ENCODE peak calls at places on chromosomes 5 and 9, in six cellular contexts. S, O, K, X, L and N are unnamed samples.

GRCh38 chr9:126982215-126983002 is 67.8 kb downstream of the RALGPS1 start:
- DNase-seq in S (no peak), O (no peak), K (no peak), X (no peak), L (no peak), N (no peak)

GRCh38 chr9:137956688-137957385 is 79.3 kb downstream of the CACNA1B start:
- DNase-seq in S (no peak), O (no peak), K (no peak), X (no peak), L (no peak), N (no peak)

GRCh38 chr9:91192785-91193657 is 168.7 kb downstream of the AUH start:
- DNase-seq in S (peak; percentile 95), O (peak; percentile 74), K (peak; percentile 96), X (peak; percentile 97), L (peak; percentile 94), N (peak; percentile 83)

GRCh38 chr9:21866302-21866701 is 63.9 kb downstream of the MTAP start:
- DNase-seq in S (no peak), O (no peak), K (no peak), X (no peak), L (no peak), N (no peak)

GRCh38 chr5:57137401-57137800 is 36.5 kb upstream of the GPBP1 start:
- DNase-seq in S (no peak), O (no peak), K (no peak), X (no peak), L (no peak), N (no peak)

GRCh38 chr9:115882911-115883310 is 270.7 kb upstream of the PAPPA start:
- DNase-seq in S (no peak), O (no peak), K (no peak), X (no peak), L (no peak), N (no peak)

GRCh38 chr5:133390416-133391155 is 221.8 kb downstream of the FSTL4 start:
- DNase-seq in S (no peak), O (peak; percentile 12), K (no peak), X (no peak), L (no peak), N (no peak)

GRCh38 chr9:35680331-35681105 is 6.8 kb downstream of the CA9 start:
- DNase-seq in S (no peak), O (peak; percentile 79), K (no peak), X (no peak), L (no peak), N (peak; percentile 90)

GRCh38 chr9:93127395-93127911 is 6.6 kb downstream of the NINJ1 start:
- DNase-seq in S (peak; percentile 81), O (no peak), K (no peak), X (no peak), L (no peak), N (peak; percentile 45)

GRCh38 chr5:17012289-17012688 is 76.2 kb upstream of the MYO10 start:
- DNase-seq in S (no peak), O (no peak), K (peak; percentile 59), X (no peak), L (peak; percentile 98), N (no peak)

DNA sequence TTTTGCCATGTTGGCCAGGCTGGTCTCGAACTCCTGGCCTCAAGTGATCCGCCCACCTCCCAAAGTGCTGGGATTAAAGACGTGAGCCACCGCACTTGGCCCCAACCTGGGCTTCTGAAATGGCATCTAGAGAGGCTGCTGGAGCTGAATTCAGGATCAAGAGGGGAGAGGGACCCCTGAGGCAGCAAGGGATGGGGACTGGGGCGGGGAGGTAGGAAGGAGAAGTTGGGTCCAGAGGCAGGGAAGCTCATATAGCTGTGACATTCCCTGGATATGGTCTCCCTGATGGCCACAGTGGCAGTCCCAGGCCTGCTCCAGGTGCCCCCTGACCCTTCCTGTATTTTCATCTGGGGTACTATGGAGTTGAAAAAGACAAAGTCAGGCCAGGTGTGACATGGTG is 12.1 kb downstream of the REEP2 start:
- DNase-seq in S (no peak), O (no peak), K (no peak), X (no peak), L (no peak), N (no peak)
- TF ChIP-seq CTCF in S (no peak), O (no peak), K (no peak), X (no peak), L (no peak), N (no peak)

DNA sequence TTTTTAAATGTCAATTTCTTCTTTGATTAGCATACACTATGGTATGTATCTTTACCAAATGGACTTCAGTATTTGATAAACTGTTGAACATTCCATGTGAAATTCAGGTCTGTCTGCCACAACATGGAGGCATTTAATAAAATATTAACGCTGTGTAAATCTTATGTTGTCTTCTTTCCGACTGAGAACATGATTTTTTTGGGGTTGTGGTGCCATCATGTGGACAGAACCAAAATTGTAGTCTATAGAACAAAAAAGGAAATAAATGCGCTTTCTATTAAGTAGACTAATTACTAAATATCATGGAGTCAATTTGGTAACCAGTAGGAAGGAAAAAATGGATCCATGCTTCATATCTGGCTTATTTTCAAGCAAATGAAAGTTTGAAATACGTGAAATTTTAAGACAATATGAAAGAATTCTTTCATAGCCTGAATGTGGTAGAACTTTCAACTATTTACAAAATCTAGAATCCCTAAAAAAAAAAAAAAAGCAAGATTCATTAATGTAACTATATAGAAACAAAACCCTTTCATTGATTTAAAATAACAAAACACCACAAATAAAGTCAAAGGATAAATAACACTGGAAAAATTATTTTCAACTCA is 2.8 kb upstream of the PLK2 start:
- DNase-seq in S (no peak), O (no peak), K (peak; percentile 90), X (peak; percentile 61), L (peak; percentile 74), N (no peak)
- H3K9ac ChIP-seq in S (no peak overlapping the region), O (no peak overlapping the region), K (peak overlapping the region; percentile 63), X (peak overlapping the region; percentile 5), L (no peak overlapping the region), N (no peak overlapping the region)

GRCh38 chr5:149048806-149049205 is 14.1 kb downstream of the SH3TC2 start:
- DNase-seq in S (no peak), O (no peak), K (no peak), X (no peak), L (no peak), N (no peak)

GRCh38 chr5:149053027-149053705 is 9.7 kb downstream of the SH3TC2 start:
- DNase-seq in S (no peak), O (no peak), K (no peak), X (no peak), L (peak; percentile 99), N (no peak)

GRCh38 chr5:149049371-149049781 is 13.5 kb downstream of the SH3TC2 start:
- DNase-seq in S (no peak), O (no peak), K (no peak), X (no peak), L (peak; percentile 74), N (no peak)

GRCh38 chr5:149056611-149057165 is 6.2 kb downstream of the SH3TC2 start:
- DNase-seq in S (no peak), O (no peak), K (no peak), X (no peak), L (peak; percentile 82), N (no peak)

DNA sequence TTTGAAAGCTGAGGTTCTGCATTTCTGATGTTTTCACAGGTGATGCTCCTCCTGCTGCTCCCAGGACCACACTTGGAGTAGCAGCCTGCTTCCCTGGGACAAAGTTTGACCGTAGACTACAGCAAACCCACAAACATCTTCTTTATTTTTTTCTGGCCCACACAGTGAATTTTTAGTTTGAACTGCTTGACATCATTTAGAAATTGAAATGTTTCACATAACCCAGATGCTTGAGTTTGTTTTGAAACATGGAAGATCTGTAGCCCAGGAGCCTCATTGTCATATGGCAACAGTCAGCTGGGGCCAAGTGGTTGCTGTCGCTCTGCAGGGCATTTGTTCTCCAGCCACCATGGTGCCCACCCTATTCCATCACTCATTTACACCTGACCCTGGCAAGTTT is 8.4 kb downstream of the SH3TC2 start:
- DNase-seq in S (no peak), O (no peak), K (no peak), X (no peak), L (no peak), N (no peak)
- TF ChIP-seq CTCF in S (no peak), O (no peak), K (no peak), X (no peak), L (no peak), N (no peak)

GRCh38 chr9:11457809-11458785 is 845.3 kb upstream of the PTPRD start:
- DNase-seq in S (no peak), O (peak; percentile 59), K (no peak), X (no peak), L (no peak), N (peak; percentile 70)
- H3K9ac ChIP-seq in S (no peak overlapping the region), O (no peak overlapping the region), K (no peak overlapping the region), X (no peak overlapping the region), L (no peak overlapping the region), N (no peak overlapping the region)

GRCh38 chr5:66830636-66831035 is 234.4 kb downstream of the MAST4 start:
- DNase-seq in S (no peak), O (no peak), K (peak; percentile 69), X (no peak), L (peak; percentile 1), N (no peak)
- TF ChIP-seq CTCF in S (no peak), O (no peak), K (no peak), X (no peak), L (peak; percentile 37), N (no peak)

GRCh38 chr5:121698690-121699089 is 153.0 kb upstream of the FTMT start:
- DNase-seq in S (no peak), O (no peak), K (no peak), X (no peak), L (no peak), N (no peak)

GRCh38 chr5:121693864-121694263 is 157.8 kb upstream of the FTMT start:
- DNase-seq in S (no peak), O (peak; percentile 34), K (no peak), X (no peak), L (peak; percentile 25), N (peak; percentile 55)

GRCh38 chr5:121691478-121691877 is 160.2 kb upstream of the FTMT start:
- DNase-seq in S (no peak), O (no peak), K (no peak), X (no peak), L (no peak), N (peak; percentile 59)

GRCh38 chr5:121692163-121692562 is 159.5 kb upstream of the FTMT start:
- DNase-seq in S (no peak), O (no peak), K (no peak), X (no peak), L (no peak), N (no peak)

DNA sequence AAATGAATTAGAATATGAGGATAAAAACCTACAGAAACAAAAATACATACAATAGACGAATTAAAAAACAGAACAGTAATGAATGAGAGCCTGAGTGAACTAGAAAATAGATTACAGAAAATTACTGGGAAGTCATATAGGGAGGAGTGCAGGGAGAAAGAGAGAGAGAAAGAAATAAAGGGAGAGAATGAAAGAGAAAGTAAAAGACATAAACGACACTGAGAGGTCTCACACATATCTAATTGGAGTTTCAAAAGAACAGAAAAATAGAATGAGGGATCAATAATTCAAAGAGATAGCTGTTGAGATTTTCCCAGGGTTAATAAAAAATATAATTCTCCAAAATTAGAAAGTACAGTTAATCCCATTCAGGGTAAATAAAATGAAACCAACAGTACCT is 156.4 kb upstream of the FTMT start:
- DNase-seq in S (no peak), O (no peak), K (no peak), X (no peak), L (no peak), N (no peak)
- H3K9ac ChIP-seq in S (no peak overlapping the region), O (no peak overlapping the region), K (no peak overlapping the region), X (no peak overlapping the region), L (no peak overlapping the region), N (no peak overlapping the region)